ENCODE peak calls at places on chromosomes 5 and 9, in four cellular contexts. One of them, this sample, is unnamed.
A peak's percentile ranks its signal among the peaks of the same experiment; 100 is the strongest.

GRCh38 chr9:94545940-94546339 is 8.9 kb upstream of the PCAT7 start:
- DNase-seq in pancreas: no peak
- DNase-seq in tibial nerve: no peak
- DNase-seq in aorta: no peak
- DNase-seq in this sample: no peak

GRCh38 chr5:109859537-109859936 is 169.8 kb downstream of the MAN2A1 start:
- DNase-seq in pancreas: no peak
- DNase-seq in tibial nerve: no peak
- DNase-seq in aorta: no peak
- DNase-seq in this sample: no peak

GRCh38 chr9:31908158-31908890 is 476.1 kb upstream of the ACO1 start:
- DNase-seq in pancreas: no peak
- DNase-seq in tibial nerve: no peak
- DNase-seq in aorta: no peak
- DNase-seq in this sample: no peak

GRCh38 chr5:97629281-97629680 is 446.2 kb upstream of the RIOK2 start:
- DNase-seq in pancreas: peak; percentile 8
- DNase-seq in tibial nerve: peak; percentile 22
- DNase-seq in aorta: peak; percentile 75
- DNase-seq in this sample: peak; percentile 72

GRCh38 chr9:19614294-19614693 is 174.5 kb downstream of the SLC24A2 start:
- DNase-seq in pancreas: no peak
- DNase-seq in tibial nerve: no peak
- DNase-seq in aorta: no peak
- DNase-seq in this sample: no peak

GRCh38 chr9:21081999-21082398 is 4.3 kb upstream of the IFNB1 start:
- DNase-seq in pancreas: no peak
- DNase-seq in tibial nerve: no peak
- DNase-seq in aorta: no peak
- DNase-seq in this sample: no peak

GRCh38 chr5:125198270-125198974 is 452.0 kb upstream of the ZNF608 start:
- DNase-seq in pancreas: peak; percentile 55
- DNase-seq in tibial nerve: peak; percentile 57
- DNase-seq in aorta: peak; percentile 77
- DNase-seq in this sample: no peak

GRCh38 chr9:76610009-76610352 is 151.0 kb downstream of the GCNT1 start:
- DNase-seq in pancreas: peak; percentile 57
- DNase-seq in tibial nerve: peak; percentile 62
- DNase-seq in aorta: peak; percentile 88
- DNase-seq in this sample: peak; percentile 87

GRCh38 chr5:74352256-74352655 is 288.3 kb downstream of the ENC1 start:
- DNase-seq in pancreas: no peak
- DNase-seq in tibial nerve: no peak
- DNase-seq in aorta: no peak
- DNase-seq in this sample: no peak

GRCh38 chr5:65823174-65823573 is 101.2 kb downstream of the NLN start:
- DNase-seq in pancreas: no peak
- DNase-seq in tibial nerve: no peak
- DNase-seq in aorta: no peak
- DNase-seq in this sample: no peak

GRCh38 chr5:57932761-57933160 is 450.1 kb upstream of the ACTBL2 start:
- DNase-seq in pancreas: no peak
- DNase-seq in tibial nerve: no peak
- DNase-seq in aorta: no peak
- DNase-seq in this sample: no peak

GRCh38 chr9:33856247-33856646 is 39.3 kb downstream of the UBE2R2 start:
- DNase-seq in pancreas: no peak
- DNase-seq in tibial nerve: no peak
- DNase-seq in aorta: no peak
- DNase-seq in this sample: no peak

GRCh38 chr5:157459715-157460599 is at the start of gene NIPAL4:
- DNase-seq in pancreas: no peak
- DNase-seq in tibial nerve: no peak
- DNase-seq in aorta: peak; percentile 80
- DNase-seq in this sample: peak; percentile 73

GRCh38 chr9:107213561-107214028 is 69.5 kb upstream of the RAD23B start:
- DNase-seq in pancreas: no peak
- DNase-seq in tibial nerve: no peak
- DNase-seq in aorta: no peak
- DNase-seq in this sample: no peak

GRCh38 chr9:20636883-20637440 is 14.7 kb upstream of the MLLT3 start:
- DNase-seq in pancreas: no peak
- DNase-seq in tibial nerve: no peak
- DNase-seq in aorta: no peak
- DNase-seq in this sample: no peak

GRCh38 chr5:123176224-123176937 is 87.3 kb downstream of the PRDM6 start:
- DNase-seq in pancreas: no peak
- DNase-seq in tibial nerve: no peak
- DNase-seq in aorta: no peak
- DNase-seq in this sample: no peak

GRCh38 chr5:167451091-167451490 is 840.4 kb upstream of the WWC1 start:
- DNase-seq in pancreas: no peak
- DNase-seq in tibial nerve: no peak
- DNase-seq in aorta: no peak
- DNase-seq in this sample: no peak

GRCh38 chr5:83644301-83644700 is 76.4 kb downstream of the HAPLN1 start:
- DNase-seq in pancreas: no peak
- DNase-seq in tibial nerve: no peak
- DNase-seq in aorta: no peak
- DNase-seq in this sample: no peak

GRCh38 chr9:99385814-99386279 is 163.8 kb downstream of the SEC61B start:
- DNase-seq in pancreas: peak; percentile 10
- DNase-seq in tibial nerve: no peak
- DNase-seq in aorta: no peak
- DNase-seq in this sample: no peak

GRCh38 chr9:78745996-78746395 is 449.1 kb downstream of the PSAT1 start:
- DNase-seq in pancreas: no peak
- DNase-seq in tibial nerve: no peak
- DNase-seq in aorta: no peak
- DNase-seq in this sample: no peak

GRCh38 chr9:88988796-88989641 is 2.2 kb upstream of the S1PR3 start:
- DNase-seq in pancreas: no peak
- DNase-seq in tibial nerve: no peak
- DNase-seq in aorta: no peak
- DNase-seq in this sample: peak; percentile 70

GRCh38 chr9:137952976-137953666 is 75.5 kb downstream of the CACNA1B start:
- DNase-seq in pancreas: no peak
- DNase-seq in tibial nerve: no peak
- DNase-seq in aorta: no peak
- DNase-seq in this sample: no peak

GRCh38 chr9:99680191-99680590 is 141.5 kb upstream of the NR4A3 start:
- DNase-seq in pancreas: no peak
- DNase-seq in tibial nerve: no peak
- DNase-seq in aorta: no peak
- DNase-seq in this sample: no peak

GRCh38 chr5:139903450-139903804 is 107.8 kb downstream of the PSD2 start:
- DNase-seq in pancreas: no peak
- DNase-seq in tibial nerve: no peak
- DNase-seq in aorta: no peak
- DNase-seq in this sample: no peak

GRCh38 chr9:70948744-70949143 is 172.7 kb downstream of the TRPM3 start:
- DNase-seq in pancreas: no peak
- DNase-seq in tibial nerve: no peak
- DNase-seq in aorta: no peak
- DNase-seq in this sample: no peak

GRCh38 chr5:123086376-123087055 is 2.5 kb upstream of the PRDM6 start:
- DNase-seq in pancreas: no peak
- DNase-seq in tibial nerve: no peak
- DNase-seq in aorta: no peak
- DNase-seq in this sample: no peak

GRCh38 chr5:1726956-1727355 is 72.7 kb downstream of the MRPL36 start:
- DNase-seq in pancreas: no peak
- DNase-seq in tibial nerve: no peak
- DNase-seq in aorta: peak; percentile 68
- DNase-seq in this sample: peak; percentile 65

GRCh38 chr9:38287420-38287985 is 105.0 kb upstream of the ALDH1B1 start:
- DNase-seq in pancreas: no peak
- DNase-seq in tibial nerve: no peak
- DNase-seq in aorta: no peak
- DNase-seq in this sample: peak; percentile 54

DNA sequence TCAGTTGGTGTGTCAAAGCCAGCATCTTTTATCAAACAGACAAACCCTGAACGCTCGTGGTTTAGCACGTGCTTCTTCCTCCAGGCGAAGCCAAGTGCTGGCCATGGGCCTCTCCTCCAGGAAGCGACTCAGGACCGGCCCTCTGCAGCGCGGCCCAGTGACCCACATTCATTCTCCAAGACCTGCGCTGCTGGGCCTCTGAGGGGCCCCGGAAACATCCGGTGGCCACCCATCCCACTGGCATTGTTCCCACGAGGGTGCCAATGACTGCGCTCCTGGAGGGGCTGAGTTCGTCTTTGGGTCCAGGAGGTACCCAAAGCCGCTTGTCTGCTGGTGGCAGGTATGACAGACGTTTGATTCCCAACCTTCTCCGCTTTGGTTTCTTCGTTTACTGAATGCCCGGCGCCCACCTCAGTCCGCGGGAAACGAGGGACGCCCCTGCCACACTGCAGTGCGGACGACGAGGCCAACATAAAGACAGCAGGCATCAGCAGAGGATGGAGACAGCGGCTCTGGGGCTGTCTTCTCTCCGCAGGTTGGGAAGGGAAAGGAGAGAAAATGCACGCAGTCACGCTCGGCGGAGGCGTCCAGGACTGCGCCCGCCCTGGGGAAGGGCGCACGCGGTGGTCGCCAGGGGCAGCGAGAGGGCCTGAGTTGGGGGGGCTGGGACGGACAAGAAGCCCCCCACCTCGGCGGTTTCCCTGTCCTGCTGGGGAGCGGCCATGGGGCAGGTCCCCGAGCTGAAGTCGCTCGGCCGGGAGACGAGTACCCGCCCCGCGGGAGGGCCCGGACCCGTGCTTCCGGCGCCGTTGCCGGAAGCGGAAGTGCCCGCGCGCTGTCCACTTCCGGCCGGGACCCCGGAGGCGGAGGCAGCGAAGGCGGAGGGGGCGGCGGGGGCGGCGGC is at the start of gene EXOC3:
- DNase-seq in pancreas: peak; percentile 73
- DNase-seq in tibial nerve: no peak
- DNase-seq in aorta: peak; percentile 92
- DNase-seq in this sample: peak; percentile 77
- H3K27ac ChIP-seq in pancreas: peak within 1 kb of the TSS; percentile 59
- H3K27ac ChIP-seq in tibial nerve: peak within 1 kb of the TSS; percentile 86
- H3K27ac ChIP-seq in aorta: no peak within 1 kb of the TSS
- H3K27ac ChIP-seq in this sample: peak within 1 kb of the TSS; percentile 84

DNA sequence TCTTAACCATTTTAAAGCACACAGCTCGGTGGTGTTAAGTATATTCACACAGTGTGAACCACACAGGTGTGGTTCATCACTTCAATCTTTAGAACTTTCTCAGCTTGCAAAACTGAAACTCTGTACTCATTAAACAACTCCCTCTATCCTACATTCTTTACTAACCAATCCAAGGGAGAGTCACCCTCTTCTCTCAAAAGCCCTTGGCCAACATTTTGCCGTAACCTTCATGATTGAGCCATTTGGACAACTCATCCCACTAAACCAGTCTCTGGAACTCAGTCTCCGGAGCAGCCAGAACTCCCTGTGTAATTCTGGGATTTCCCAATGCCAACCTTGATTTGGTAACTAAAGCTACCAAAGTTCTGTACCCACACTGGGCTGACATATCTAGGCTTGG is 84.7 kb downstream of the TTC39B start:
- DNase-seq in pancreas: no peak
- DNase-seq in tibial nerve: no peak
- DNase-seq in aorta: no peak
- DNase-seq in this sample: no peak
- H3K27ac ChIP-seq in pancreas: no peak overlapping the region
- H3K27ac ChIP-seq in tibial nerve: no peak overlapping the region
- H3K27ac ChIP-seq in aorta: no peak overlapping the region
- H3K27ac ChIP-seq in this sample: no peak overlapping the region

GRCh38 chr9:27202056-27202455 is 93.0 kb downstream of the TEK start:
- DNase-seq in pancreas: no peak
- DNase-seq in tibial nerve: no peak
- DNase-seq in aorta: no peak
- DNase-seq in this sample: no peak

GRCh38 chr9:27205198-27205597 is 91.8 kb downstream of the EQTN start:
- DNase-seq in pancreas: no peak
- DNase-seq in tibial nerve: no peak
- DNase-seq in aorta: no peak
- DNase-seq in this sample: no peak

GRCh38 chr9:27206041-27206440 is 90.9 kb downstream of the EQTN start:
- DNase-seq in pancreas: no peak
- DNase-seq in tibial nerve: no peak
- DNase-seq in aorta: no peak
- DNase-seq in this sample: no peak

GRCh38 chr9:27204578-27204977 is 92.4 kb downstream of the EQTN start:
- DNase-seq in pancreas: no peak
- DNase-seq in tibial nerve: no peak
- DNase-seq in aorta: no peak
- DNase-seq in this sample: no peak

DNA sequence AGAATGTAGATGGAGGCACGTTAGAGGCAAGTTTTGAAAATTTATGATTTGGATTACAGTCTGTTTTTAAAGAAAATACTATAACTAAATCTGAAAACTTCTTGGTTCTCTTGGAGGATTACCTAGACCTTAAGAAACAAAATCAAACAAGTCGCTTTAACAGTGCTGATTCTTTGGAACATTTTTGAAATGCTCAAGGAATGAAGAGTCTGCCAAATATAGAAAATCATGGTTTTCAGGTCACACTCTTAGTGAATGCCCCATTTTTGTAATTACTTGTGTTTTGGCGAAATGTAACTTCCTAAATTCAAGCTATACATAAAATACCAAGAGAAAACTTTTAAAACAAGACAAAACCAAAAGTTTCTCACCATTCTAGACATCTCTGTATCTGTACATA is 93.2 kb downstream of the EQTN start:
- DNase-seq in pancreas: no peak
- DNase-seq in tibial nerve: no peak
- DNase-seq in aorta: no peak
- DNase-seq in this sample: no peak
- H3K27ac ChIP-seq in pancreas: no peak overlapping the region
- H3K27ac ChIP-seq in tibial nerve: no peak overlapping the region
- H3K27ac ChIP-seq in aorta: peak overlapping the region; percentile 51
- H3K27ac ChIP-seq in this sample: no peak overlapping the region

GRCh38 chr9:133861103-133861502 is 123.0 kb upstream of the SARDH start:
- DNase-seq in pancreas: no peak
- DNase-seq in tibial nerve: no peak
- DNase-seq in aorta: no peak
- DNase-seq in this sample: no peak

GRCh38 chr9:133861692-133862091 is 123.5 kb upstream of the SARDH start:
- DNase-seq in pancreas: no peak
- DNase-seq in tibial nerve: no peak
- DNase-seq in aorta: no peak
- DNase-seq in this sample: no peak

GRCh38 chr9:133862585-133863041 is 124.5 kb upstream of the SARDH start:
- DNase-seq in pancreas: no peak
- DNase-seq in tibial nerve: peak; percentile 33
- DNase-seq in aorta: no peak
- DNase-seq in this sample: no peak

GRCh38 chr9:133864011-133864410 is 125.9 kb upstream of the SARDH start:
- DNase-seq in pancreas: no peak
- DNase-seq in tibial nerve: no peak
- DNase-seq in aorta: no peak
- DNase-seq in this sample: no peak

GRCh38 chr9:133863193-133863592 is 125.0 kb upstream of the SARDH start:
- DNase-seq in pancreas: no peak
- DNase-seq in tibial nerve: no peak
- DNase-seq in aorta: no peak
- DNase-seq in this sample: no peak
- H3K27ac ChIP-seq in pancreas: no peak overlapping the region
- H3K27ac ChIP-seq in tibial nerve: peak overlapping the region; percentile 62
- H3K27ac ChIP-seq in aorta: no peak overlapping the region
- H3K27ac ChIP-seq in this sample: peak overlapping the region; percentile 27

This sample was measured in coronary artery.